ENCODE peak calls at places on chromosomes 3 and 15, in five cellular contexts. One of them, this sample, is unnamed.

GRCh38 chr3:42159706-42160472 is 68.7 kb downstream of the TRAK1 start:
- DNase-seq in fibroblast of the aortic adventitia: no peak
- DNase-seq in thoracic aorta: no peak
- DNase-seq in BE2C: peak
- DNase-seq in testis: peak
- DNase-seq in this sample: peak

GRCh38 chr15:84797212-84797611 is 19.9 kb upstream of the ALPK3 start:
- DNase-seq in BE2C: no peak
- DNase-seq in thoracic aorta: no peak
- DNase-seq in testis: no peak
- DNase-seq in fibroblast of the aortic adventitia: peak
- DNase-seq in this sample: no peak

GRCh38 chr15:100291106-100291505 is 50.7 kb downstream of the ADAMTS17 start:
- DNase-seq in thoracic aorta: no peak
- DNase-seq in fibroblast of the aortic adventitia: peak
- DNase-seq in BE2C: no peak
- DNase-seq in testis: no peak
- DNase-seq in this sample: no peak

GRCh38 chr3:70989174-70989573 is 594.4 kb downstream of the FOXP1 start:
- DNase-seq in BE2C: no peak
- DNase-seq in testis: no peak
- DNase-seq in fibroblast of the aortic adventitia: peak
- DNase-seq in thoracic aorta: no peak
- DNase-seq in this sample: no peak

GRCh38 chr15:97082835-97083234 is 752.3 kb downstream of the NR2F2 start:
- DNase-seq in BE2C: no peak
- DNase-seq in testis: no peak
- DNase-seq in thoracic aorta: no peak
- DNase-seq in fibroblast of the aortic adventitia: no peak
- DNase-seq in this sample: no peak

GRCh38 chr3:37487785-37488184 is 313.4 kb upstream of the LRRFIP2 start:
- DNase-seq in thoracic aorta: no peak
- DNase-seq in testis: no peak
- DNase-seq in fibroblast of the aortic adventitia: no peak
- DNase-seq in BE2C: no peak
- DNase-seq in this sample: no peak

GRCh38 chr3:2244137-2244536 is 145.5 kb downstream of the CNTN4 start:
- DNase-seq in testis: no peak
- DNase-seq in BE2C: no peak
- DNase-seq in thoracic aorta: no peak
- DNase-seq in fibroblast of the aortic adventitia: no peak
- DNase-seq in this sample: no peak

GRCh38 chr3:149603126-149604074 is 54.4 kb downstream of the WWTR1 start:
- DNase-seq in testis: no peak
- DNase-seq in BE2C: no peak
- DNase-seq in fibroblast of the aortic adventitia: peak
- DNase-seq in thoracic aorta: no peak
- DNase-seq in this sample: peak

GRCh38 chr3:138389841-138390581 is 41.6 kb downstream of the MRAS start:
- DNase-seq in BE2C: no peak
- DNase-seq in testis: peak
- DNase-seq in fibroblast of the aortic adventitia: peak
- DNase-seq in thoracic aorta: no peak
- DNase-seq in this sample: peak

GRCh38 chr3:73490453-73491311 is 134.1 kb downstream of the PDZRN3 start:
- DNase-seq in testis: peak
- DNase-seq in thoracic aorta: no peak
- DNase-seq in BE2C: no peak
- DNase-seq in fibroblast of the aortic adventitia: peak
- DNase-seq in this sample: no peak

GRCh38 chr3:8996681-8997121 is 33.4 kb upstream of the RAD18 start:
- DNase-seq in thoracic aorta: no peak
- DNase-seq in BE2C: no peak
- DNase-seq in fibroblast of the aortic adventitia: peak
- DNase-seq in testis: peak
- DNase-seq in this sample: no peak
- TF ChIP-seq CTCF in thoracic aorta: peak
- TF ChIP-seq CTCF in BE2C: no peak
- TF ChIP-seq CTCF in fibroblast of the aortic adventitia: peak
- TF ChIP-seq CTCF in testis: peak
- TF ChIP-seq CTCF in this sample: no peak

GRCh38 chr3:129988429-129988828 is 13.9 kb downstream of the TRH start:
- DNase-seq in fibroblast of the aortic adventitia: no peak
- DNase-seq in BE2C: no peak
- DNase-seq in thoracic aorta: no peak
- DNase-seq in testis: no peak
- DNase-seq in this sample: no peak

GRCh38 chr3:129989391-129989790 is 14.9 kb downstream of the TRH start:
- DNase-seq in testis: no peak
- DNase-seq in thoracic aorta: no peak
- DNase-seq in fibroblast of the aortic adventitia: no peak
- DNase-seq in BE2C: no peak
- DNase-seq in this sample: no peak

GRCh38 chr3:129994883-129995559 is 20.5 kb downstream of the TRH start:
- DNase-seq in fibroblast of the aortic adventitia: no peak
- DNase-seq in BE2C: no peak
- DNase-seq in thoracic aorta: no peak
- DNase-seq in testis: no peak
- DNase-seq in this sample: no peak

GRCh38 chr3:129996073-129996472 is 21.6 kb downstream of the TRH start:
- DNase-seq in thoracic aorta: no peak
- DNase-seq in testis: no peak
- DNase-seq in BE2C: no peak
- DNase-seq in fibroblast of the aortic adventitia: no peak
- DNase-seq in this sample: no peak

GRCh38 chr3:129992781-129993180 is 18.3 kb downstream of the TRH start:
- DNase-seq in BE2C: peak
- DNase-seq in thoracic aorta: no peak
- DNase-seq in fibroblast of the aortic adventitia: no peak
- DNase-seq in testis: no peak
- DNase-seq in this sample: peak
- TF ChIP-seq CTCF in BE2C: peak
- TF ChIP-seq CTCF in thoracic aorta: no peak
- TF ChIP-seq CTCF in fibroblast of the aortic adventitia: peak
- TF ChIP-seq CTCF in testis: no peak
- TF ChIP-seq CTCF in this sample: peak

DNA sequence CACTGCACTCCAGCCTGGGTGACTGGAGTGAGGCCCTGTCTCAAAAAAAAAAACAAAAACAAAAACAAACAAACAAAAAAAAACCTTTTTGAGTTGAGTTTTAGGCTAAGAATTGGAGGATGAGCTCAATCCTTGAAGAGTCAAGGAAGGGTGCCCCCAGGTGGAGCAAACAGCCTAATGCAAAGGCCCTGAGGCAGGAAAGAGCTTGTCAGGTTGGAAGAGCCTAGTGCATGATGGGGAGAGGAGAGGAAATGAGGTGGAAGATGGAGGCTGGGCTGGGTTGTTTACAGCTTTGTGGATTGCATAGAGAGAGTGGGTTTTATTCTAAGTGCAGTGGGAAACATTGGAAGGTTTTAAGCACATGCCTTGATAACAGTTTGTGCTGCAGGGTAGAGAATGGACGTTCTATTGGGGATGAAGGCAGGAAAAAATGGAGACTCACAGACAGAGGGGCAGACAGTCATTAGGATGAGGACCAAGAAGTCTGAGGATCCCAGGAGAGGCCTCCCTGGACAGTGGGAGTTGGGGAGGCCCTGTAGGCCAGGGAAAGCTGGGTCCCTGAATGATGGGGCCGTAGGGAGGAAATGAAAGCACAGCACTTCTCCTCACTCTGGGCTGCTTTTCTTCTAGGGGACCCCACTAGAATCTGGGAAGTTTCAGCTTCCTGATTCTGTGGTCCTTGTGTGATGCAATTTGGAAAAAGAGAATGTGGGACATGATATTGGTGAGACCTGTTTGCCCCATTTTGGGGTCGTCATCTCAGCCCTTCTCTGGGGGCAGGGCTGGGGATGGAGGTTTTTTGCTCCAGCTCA is 1.9 kb upstream of the SNX22 start:
- DNase-seq in BE2C: no peak
- DNase-seq in testis: no peak
- DNase-seq in fibroblast of the aortic adventitia: no peak
- DNase-seq in thoracic aorta: no peak
- DNase-seq in this sample: no peak
- TF ChIP-seq CTCF in BE2C: peak
- TF ChIP-seq CTCF in testis: no peak
- TF ChIP-seq CTCF in fibroblast of the aortic adventitia: peak
- TF ChIP-seq CTCF in thoracic aorta: no peak
- TF ChIP-seq CTCF in this sample: no peak

GRCh38 chr3:127253491-127253890 is 34.4 kb downstream of the PRR20G start:
- DNase-seq in fibroblast of the aortic adventitia: no peak
- DNase-seq in BE2C: no peak
- DNase-seq in testis: no peak
- DNase-seq in thoracic aorta: no peak
- DNase-seq in this sample: no peak

GRCh38 chr3:127254001-127254400 is 33.8 kb downstream of the PRR20G start:
- DNase-seq in testis: no peak
- DNase-seq in fibroblast of the aortic adventitia: no peak
- DNase-seq in BE2C: no peak
- DNase-seq in thoracic aorta: no peak
- DNase-seq in this sample: no peak

GRCh38 chr3:127256138-127256537 is 31.7 kb downstream of the PRR20G start:
- DNase-seq in thoracic aorta: no peak
- DNase-seq in BE2C: no peak
- DNase-seq in fibroblast of the aortic adventitia: no peak
- DNase-seq in testis: no peak
- DNase-seq in this sample: no peak

GRCh38 chr3:127255516-127255915 is 32.3 kb downstream of the PRR20G start:
- DNase-seq in testis: no peak
- DNase-seq in thoracic aorta: no peak
- DNase-seq in fibroblast of the aortic adventitia: no peak
- DNase-seq in BE2C: no peak
- DNase-seq in this sample: no peak

GRCh38 chr3:127254730-127255129 is 33.1 kb downstream of the PRR20G start:
- DNase-seq in testis: no peak
- DNase-seq in BE2C: peak
- DNase-seq in fibroblast of the aortic adventitia: no peak
- DNase-seq in thoracic aorta: no peak
- DNase-seq in this sample: peak
- TF ChIP-seq CTCF in testis: no peak
- TF ChIP-seq CTCF in BE2C: peak
- TF ChIP-seq CTCF in fibroblast of the aortic adventitia: peak
- TF ChIP-seq CTCF in thoracic aorta: no peak
- TF ChIP-seq CTCF in this sample: peak

DNA sequence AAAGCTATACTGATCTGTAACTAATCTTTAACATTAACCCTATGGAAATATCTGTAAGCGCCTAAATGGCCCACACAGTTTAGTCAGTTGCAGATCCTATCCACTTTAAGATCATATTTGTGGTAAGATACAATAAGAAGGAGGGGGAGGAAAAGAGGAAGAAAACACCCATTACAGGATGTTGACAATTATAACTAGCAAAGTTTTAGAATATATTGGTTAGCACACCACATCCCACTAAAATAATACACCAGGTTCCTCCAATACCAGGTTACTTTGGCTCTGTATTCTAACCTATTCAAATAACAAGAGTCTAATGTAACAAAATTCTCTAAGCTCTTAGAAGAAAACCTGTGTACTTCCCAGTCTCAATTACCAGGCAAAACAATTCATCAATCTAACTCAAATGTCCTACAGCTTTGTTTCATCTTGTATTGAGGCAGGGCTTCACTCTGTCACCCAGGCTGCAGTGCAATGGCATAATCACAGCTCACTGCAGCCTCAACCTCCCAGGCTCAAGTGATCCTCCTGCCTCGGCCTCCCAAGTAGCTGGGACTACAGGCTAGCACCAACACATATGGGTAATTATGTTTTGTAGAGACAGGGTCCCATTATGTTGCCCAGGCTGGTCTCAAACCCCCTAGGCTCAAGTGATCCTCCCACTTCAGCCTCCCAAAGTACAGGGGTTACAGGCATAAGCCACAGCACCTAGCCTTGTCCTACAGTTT is 4.2 kb downstream of the SLC4A7 start:
- DNase-seq in testis: no peak
- DNase-seq in thoracic aorta: no peak
- DNase-seq in fibroblast of the aortic adventitia: no peak
- DNase-seq in BE2C: no peak
- DNase-seq in this sample: no peak
- TF ChIP-seq CTCF in testis: no peak
- TF ChIP-seq CTCF in thoracic aorta: no peak
- TF ChIP-seq CTCF in fibroblast of the aortic adventitia: no peak
- TF ChIP-seq CTCF in BE2C: no peak
- TF ChIP-seq CTCF in this sample: no peak

GRCh38 chr3:172609750-172610149 is 86.5 kb upstream of the TNFSF10 start:
- DNase-seq in fibroblast of the aortic adventitia: no peak
- DNase-seq in thoracic aorta: no peak
- DNase-seq in testis: no peak
- DNase-seq in BE2C: no peak
- DNase-seq in this sample: no peak

GRCh38 chr3:172604895-172605646 is 81.8 kb upstream of the TNFSF10 start:
- DNase-seq in testis: no peak
- DNase-seq in BE2C: no peak
- DNase-seq in thoracic aorta: no peak
- DNase-seq in fibroblast of the aortic adventitia: no peak
- DNase-seq in this sample: no peak

GRCh38 chr3:172606021-172606420 is 82.8 kb upstream of the TNFSF10 start:
- DNase-seq in testis: no peak
- DNase-seq in thoracic aorta: no peak
- DNase-seq in fibroblast of the aortic adventitia: no peak
- DNase-seq in BE2C: no peak
- DNase-seq in this sample: no peak

GRCh38 chr3:172607305-172608121 is 84.3 kb upstream of the TNFSF10 start:
- DNase-seq in BE2C: no peak
- DNase-seq in testis: no peak
- DNase-seq in fibroblast of the aortic adventitia: peak
- DNase-seq in thoracic aorta: no peak
- DNase-seq in this sample: peak

GRCh38 chr3:172608575-172608974 is 85.3 kb upstream of the TNFSF10 start:
- DNase-seq in testis: no peak
- DNase-seq in fibroblast of the aortic adventitia: no peak
- DNase-seq in BE2C: no peak
- DNase-seq in thoracic aorta: no peak
- DNase-seq in this sample: no peak
- TF ChIP-seq CTCF in testis: no peak
- TF ChIP-seq CTCF in fibroblast of the aortic adventitia: no peak
- TF ChIP-seq CTCF in BE2C: no peak
- TF ChIP-seq CTCF in thoracic aorta: no peak
- TF ChIP-seq CTCF in this sample: no peak